ENCODE peak calls at places on chromosomes 5 and 9, in ten cellular contexts. Y is GM12865, G is right lobe of liver, D is cardiac muscle cell, B is lower lobe of right lung, H is astrocyte of the cerebellum, A is right atrium auricular region, F is choroid plexus epithelial cell, P is stomach, W is fibroblast of villous mesenchyme. C is an unnamed sample.

GRCh38 chr5:126973193-126973592 is 57.2 kb downstream of the MARCHF3 start:
- DNase-seq in Y (no peak), G (no peak), D (no peak), B (no peak), H (no peak), A (no peak), F (no peak), P (no peak), W (no peak), C (no peak)

GRCh38 chr9:97954550-97954989 is 16.6 kb upstream of the HEMGN start:
- DNase-seq in Y (peak; percentile 76), G (peak; percentile 33), D (peak; percentile 77), B (no peak), H (no peak), A (no peak), F (peak; percentile 21), P (peak; percentile 55), W (peak; percentile 12), C (peak; percentile 29)

GRCh38 chr5:138962619-138963370 is 87.7 kb upstream of the LRRTM2 start:
- DNase-seq in Y (no peak), G (no peak), D (no peak), B (no peak), H (no peak), A (no peak), F (no peak), P (no peak), W (no peak), C (no peak)

GRCh38 chr9:96137666-96138429 is 164.1 kb downstream of the HSD17B3 start:
- DNase-seq in Y (no peak), G (no peak), D (no peak), B (no peak), H (no peak), A (no peak), F (peak; percentile 47), P (no peak), W (peak; percentile 35), C (peak; percentile 16)

GRCh38 chr9:130196643-130197042 is 24.4 kb downstream of the NCS1 start:
- DNase-seq in Y (no peak), G (no peak), D (no peak), B (no peak), H (no peak), A (no peak), F (no peak), P (peak; percentile 38), W (peak; percentile 16), C (no peak)

GRCh38 chr9:90433398-90433890 is 209.2 kb downstream of the DIRAS2 start:
- DNase-seq in Y (no peak), G (no peak), D (peak; percentile 85), B (peak; percentile 89), H (peak; percentile 90), A (no peak), F (peak; percentile 87), P (peak; percentile 31), W (peak; percentile 24), C (no peak)

GRCh38 chr9:87546704-87547103 is 49.0 kb downstream of the DAPK1 start:
- DNase-seq in Y (no peak), G (no peak), D (no peak), B (no peak), H (no peak), A (no peak), F (peak; percentile 36), P (no peak), W (peak; percentile 28), C (peak; percentile 17)

GRCh38 chr5:168941901-168942300 is 359.0 kb downstream of the SLIT3 start:
- DNase-seq in Y (no peak), G (no peak), D (peak; percentile 48), B (no peak), H (no peak), A (no peak), F (no peak), P (no peak), W (no peak), C (no peak)

GRCh38 chr9:36746415-36746814 is 173.7 kb downstream of the MELK start:
- DNase-seq in Y (no peak), G (no peak), D (no peak), B (no peak), H (no peak), A (no peak), F (no peak), P (no peak), W (no peak), C (no peak)

GRCh38 chr9:114089206-114089840 is 9.8 kb downstream of the KIF12 start:
- DNase-seq in Y (no peak), G (no peak), D (no peak), B (no peak), H (no peak), A (no peak), F (no peak), P (no peak), W (no peak), C (no peak)

GRCh38 chr5:108367679-108368334 is 14.1 kb downstream of the FBXL17 start:
- DNase-seq in Y (no peak), G (no peak), D (no peak), B (no peak), H (no peak), A (no peak), F (no peak), P (no peak), W (no peak), C (no peak)
- H3K4me3 ChIP-seq in Y (no peak overlapping the region), G (no peak overlapping the region), D (no peak overlapping the region), B (no peak overlapping the region), H (no peak overlapping the region), A (no peak overlapping the region), F (no peak overlapping the region), P (no peak overlapping the region), W (no peak overlapping the region), C (no peak overlapping the region)

GRCh38 chr5:102596113-102596512 is 97.3 kb upstream of the SLCO6A1 start:
- DNase-seq in Y (peak; percentile 34), G (no peak), D (no peak), B (no peak), H (no peak), A (no peak), F (no peak), P (no peak), W (no peak), C (no peak)
- TF ChIP-seq CTCF in Y (no peak), G (no peak), D (no peak), B (no peak), H (no peak), A (no peak), F (no peak), P (no peak), W (no peak), C (no peak)

GRCh38 chr5:173327084-173327947 is 898 bp downstream of the STC2 start:
- DNase-seq in Y (peak; percentile 42), G (no peak), D (peak; percentile 50), B (no peak), H (no peak), A (no peak), F (peak; percentile 61), P (no peak), W (peak; percentile 73), C (peak; percentile 80)
- H3K4me3 ChIP-seq in Y (peak overlapping the region; percentile 90), G (peak overlapping the region; percentile 35), D (peak overlapping the region; percentile 73), B (peak overlapping the region; percentile 51), H (peak overlapping the region; percentile 63), A (peak overlapping the region; percentile 50), F (peak overlapping the region; percentile 75), P (peak overlapping the region; percentile 55), W (peak overlapping the region; percentile 83), C (peak overlapping the region; percentile 79)

DNA sequence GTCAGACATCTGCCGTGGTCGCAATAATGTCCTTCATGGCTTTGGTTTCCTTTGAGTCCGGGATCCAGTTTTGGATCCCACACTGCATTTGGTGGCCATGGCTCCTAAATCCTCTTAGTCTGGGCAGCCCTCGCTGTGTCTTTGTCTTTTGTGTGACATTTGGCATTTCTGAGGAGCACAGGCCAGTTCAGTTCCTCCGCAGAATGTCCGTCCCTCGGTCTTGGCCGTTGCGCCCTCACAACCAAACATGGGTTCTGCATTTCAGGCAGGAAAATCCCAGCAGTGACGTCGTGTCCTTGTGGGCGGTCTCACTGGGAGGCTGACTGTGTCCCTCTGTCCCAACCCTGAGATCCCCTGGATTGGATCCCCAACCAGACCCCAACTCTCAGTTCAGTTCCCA is 172.9 kb upstream of the PPP1R26 start:
- DNase-seq in Y (no peak), G (no peak), D (no peak), B (no peak), H (no peak), A (no peak), F (no peak), P (no peak), W (no peak), C (no peak)
- TF ChIP-seq CTCF in Y (no peak), G (no peak), D (no peak), B (no peak), H (no peak), A (no peak), F (no peak), P (no peak), W (no peak), C (no peak)

DNA sequence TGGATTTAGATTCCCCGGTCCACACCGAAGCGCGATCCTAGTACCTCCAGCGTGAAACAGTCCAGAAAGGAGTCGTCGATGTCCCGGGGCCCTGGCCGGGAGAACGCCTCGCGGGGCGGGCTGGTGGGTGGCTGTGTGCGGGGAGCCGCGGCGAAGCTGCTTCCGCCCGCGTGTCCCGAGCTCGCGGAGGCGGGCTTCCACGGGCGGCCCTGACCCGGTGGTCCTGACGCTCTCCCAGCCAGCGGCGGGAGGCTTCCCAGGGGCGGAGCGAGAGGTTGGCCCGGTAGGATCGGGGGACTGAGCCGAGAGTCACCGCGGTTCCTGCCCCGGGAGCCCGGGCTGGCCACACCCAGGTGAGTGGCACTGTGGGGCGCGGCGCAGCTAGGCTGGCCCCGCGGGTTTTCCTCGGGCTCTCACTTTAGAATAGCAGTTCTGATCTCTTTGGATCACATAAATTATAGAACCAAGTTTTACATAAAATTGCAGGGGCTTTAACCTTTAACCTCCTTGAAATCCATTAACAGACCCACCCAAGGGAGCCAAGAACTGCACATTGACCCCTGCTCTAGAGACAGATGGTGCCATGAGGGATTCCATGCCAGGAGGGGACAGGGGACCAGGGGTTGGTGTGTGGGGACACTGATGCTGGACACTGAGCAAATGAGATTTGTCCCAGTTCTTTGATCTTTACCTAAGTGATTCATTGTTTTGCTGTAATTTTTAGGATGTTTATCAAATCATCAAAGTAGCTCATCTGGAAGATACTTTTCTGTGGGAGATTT is 29.2 kb upstream of the IL31RA start:
- DNase-seq in Y (no peak), G (peak; percentile 21), D (peak; percentile 34), B (peak; percentile 50), H (no peak), A (no peak), F (peak; percentile 29), P (peak; percentile 35), W (peak; percentile 23), C (peak; percentile 52)
- H3K4me3 ChIP-seq in Y (no peak overlapping the region), G (no peak overlapping the region), D (peak overlapping the region; percentile 15), B (peak overlapping the region; percentile 50), H (peak overlapping the region; percentile 44), A (peak overlapping the region; percentile 24), F (peak overlapping the region; percentile 65), P (peak overlapping the region; percentile 37), W (peak overlapping the region; percentile 56), C (peak overlapping the region; percentile 39)